ENCODE peak calls at places on chromosomes 4 and X, in eight cellular contexts. T is A549; Z is BJ; F is CD4-positive, alpha-beta memory T cell; U is substantia nigra; P is nephron progenitor cell; L is type B pancreatic cell; C is left cardiac atrium. N is an unnamed sample.

GRCh38 chr4:72858328-72858727 is 211.2 kb downstream of the COX18 start:
- DNase-seq in P (no peak), F (no peak), Z (peak), C (no peak), T (peak), U (no peak), L (no peak), N (no peak)

GRCh38 chr4:187209921-187210613 is 486.4 kb upstream of the FAT1 start:
- DNase-seq in P (no peak), L (no peak), T (no peak), F (no peak), Z (peak), U (no peak), C (no peak), N (no peak)

GRCh38 chr4:48681856-48682255 is 98.2 kb downstream of the FRYL start:
- DNase-seq in C (no peak), F (peak), Z (no peak), P (no peak), U (no peak), L (no peak), T (peak), N (no peak)

GRCh38 chr4:92236907-92237306 is 66.9 kb upstream of the GRID2 start:
- DNase-seq in C (no peak), L (no peak), F (no peak), T (no peak), U (no peak), P (no peak), Z (no peak), N (no peak)

GRCh38 chrX:40644821-40645358 is 2.5 kb downstream of the CXorf38 start:
- DNase-seq in T (peak), C (peak), L (no peak), F (peak), Z (peak), P (no peak), U (peak), N (peak)

GRCh38 chr4:154741131-154741530 is 2.7 kb upstream of the LRAT start:
- DNase-seq in U (no peak), F (no peak), L (no peak), C (no peak), Z (no peak), T (no peak), P (no peak), N (no peak)

GRCh38 chrX:154409222-154409871 is at the start of gene DNASE1L1:
- DNase-seq in U (peak), Z (peak), P (peak), C (peak), F (no peak), T (peak), L (no peak), N (peak)

GRCh38 chr4:48234575-48234974 is 35.1 kb downstream of the TEC start:
- DNase-seq in T (no peak), P (no peak), L (no peak), Z (no peak), U (no peak), F (no peak), C (no peak), N (no peak)